ENCODE peak calls at places on chromosomes 5 and 9, in nine cellular contexts. W, G, Y, U, C, V, A, X and P are unnamed samples.

GRCh38 chr9:19682416-19682815 is 106.4 kb downstream of the SLC24A2 start:
- DNase-seq in W (no peak), G (no peak), Y (no peak), U (no peak), C (no peak), V (no peak), A (no peak), X (no peak), P (no peak)

GRCh38 chr9:113541019-113541900 is 77.7 kb downstream of the RGS3 start:
- DNase-seq in W (peak; percentile 55), G (no peak), Y (no peak), U (peak; percentile 46), C (peak; percentile 55), V (no peak), A (no peak), X (peak; percentile 88), P (peak; percentile 25)

GRCh38 chr9:96009223-96009602 is 133.7 kb downstream of the ERCC6L2 start:
- DNase-seq in W (no peak), G (no peak), Y (no peak), U (no peak), C (no peak), V (no peak), A (no peak), X (no peak), P (no peak)

GRCh38 chr9:99294850-99295461 is 72.9 kb downstream of the SEC61B start:
- DNase-seq in W (no peak), G (no peak), Y (no peak), U (no peak), C (no peak), V (no peak), A (no peak), X (no peak), P (no peak)

GRCh38 chr9:123282343-123283047 is 14.1 kb upstream of the STRBP start:
- DNase-seq in W (peak; percentile 19), G (no peak), Y (no peak), U (peak; percentile 63), C (no peak), V (no peak), A (peak; percentile 13), X (no peak), P (no peak)

GRCh38 chr9:27053369-27054057 is 48.0 kb upstream of the LRRC19 start:
- DNase-seq in W (no peak), G (no peak), Y (no peak), U (no peak), C (no peak), V (no peak), A (no peak), X (no peak), P (no peak)

GRCh38 chr5:133827001-133827400 is 141.4 kb downstream of the C5orf15 start:
- DNase-seq in W (no peak), G (no peak), Y (no peak), U (peak; percentile 40), C (peak; percentile 34), V (peak; percentile 38), A (no peak), X (no peak), P (no peak)

GRCh38 chr9:117103711-117104110 is 311.1 kb downstream of the ASTN2 start:
- DNase-seq in W (no peak), G (no peak), Y (no peak), U (no peak), C (no peak), V (no peak), A (no peak), X (no peak), P (no peak)

GRCh38 chr5:33721491-33722245 is 170.1 kb downstream of the ADAMTS12 start:
- DNase-seq in W (no peak), G (no peak), Y (no peak), U (no peak), C (no peak), V (no peak), A (no peak), X (no peak), P (no peak)

DNA sequence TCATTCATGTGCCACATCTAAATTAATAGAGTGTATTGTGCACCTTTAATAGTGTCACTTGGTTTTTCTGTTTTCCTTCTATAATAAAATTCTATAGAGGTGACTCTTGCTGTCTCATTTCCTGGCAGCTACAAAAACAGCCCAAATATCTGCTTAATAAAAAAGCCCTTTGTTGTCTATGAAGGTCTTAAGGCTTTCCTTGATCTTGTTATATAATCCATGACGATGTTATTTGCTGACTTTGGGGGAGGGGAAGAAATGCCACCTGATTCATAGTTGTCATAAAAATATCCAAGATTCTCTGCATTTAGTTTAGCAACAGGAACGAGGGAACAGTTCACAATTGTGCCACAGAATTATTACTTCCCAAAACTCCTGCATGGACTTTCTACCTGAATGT is 31.3 kb downstream of the CPEB4 start:
- DNase-seq in W (no peak), G (no peak), Y (no peak), U (no peak), C (no peak), V (no peak), A (no peak), X (no peak), P (no peak)
- H3K4me1 ChIP-seq in W (peaks cover 37% of the 10 kb centered on the region), G (no peaks in the 10 kb centered on the region), Y (peaks cover 3% of the 10 kb centered on the region), U (peaks cover 45% of the 10 kb centered on the region), C (peaks cover 56% of the 10 kb centered on the region), V (peaks cover 15% of the 10 kb centered on the region), A (peaks cover 13% of the 10 kb centered on the region), X (peaks cover 7% of the 10 kb centered on the region), P (peaks cover 23% of the 10 kb centered on the region)

GRCh38 chr9:97853056-97853843 is at the start of gene FOXE1:
- DNase-seq in W (no peak), G (no peak), Y (no peak), U (no peak), C (no peak), V (no peak), A (no peak), X (peak; percentile 57), P (no peak)

GRCh38 chr9:97853844-97854695 is 1.0 kb downstream of the FOXE1 start:
- DNase-seq in W (no peak), G (no peak), Y (peak; percentile 20), U (no peak), C (no peak), V (no peak), A (peak; percentile 66), X (peak; percentile 78), P (peak; percentile 75)

GRCh38 chr9:97851450-97851883 is 1.6 kb upstream of the FOXE1 start:
- DNase-seq in W (no peak), G (no peak), Y (no peak), U (no peak), C (no peak), V (no peak), A (no peak), X (no peak), P (no peak)

GRCh38 chr9:97852001-97852398 is 1.0 kb upstream of the FOXE1 start:
- DNase-seq in W (no peak), G (no peak), Y (no peak), U (no peak), C (no peak), V (no peak), A (no peak), X (peak; percentile 80), P (no peak)

DNA sequence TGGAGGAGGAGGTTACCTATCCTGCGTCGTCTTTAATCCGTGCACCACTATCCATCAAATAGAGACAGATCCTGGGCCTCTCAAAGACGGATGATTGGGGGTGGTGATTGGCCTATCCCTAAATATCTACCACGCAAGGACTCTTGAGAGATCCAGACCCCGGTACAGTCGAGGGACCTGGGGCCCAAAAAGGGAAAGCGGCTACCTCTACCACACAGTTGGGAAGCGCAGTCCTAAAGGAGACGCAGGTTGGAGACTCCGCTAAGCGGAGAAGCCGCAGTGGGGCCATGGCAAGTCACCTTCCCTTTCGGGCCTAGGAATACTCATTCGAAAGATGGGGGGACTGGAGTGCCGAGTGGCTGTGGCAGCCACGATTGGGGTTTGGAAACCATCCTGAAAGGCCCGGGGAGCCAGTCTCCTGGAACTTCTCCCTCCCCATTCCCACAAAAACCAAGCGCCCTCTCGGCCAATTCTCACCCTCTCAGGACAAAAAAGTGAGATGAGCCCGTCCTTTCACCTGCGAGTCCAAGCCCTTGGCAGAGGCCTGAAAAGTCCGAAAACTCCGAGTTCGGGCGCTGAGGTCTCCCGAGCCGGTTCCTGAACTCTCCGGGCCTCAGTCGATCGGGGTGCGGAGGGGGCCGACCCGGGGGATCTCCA is 499 bp upstream of the FOXE1 start:
- DNase-seq in W (no peak), G (no peak), Y (no peak), U (no peak), C (no peak), V (no peak), A (no peak), X (peak; percentile 58), P (no peak)
- H3K27me3 ChIP-seq in W (peaks cover 100% of the 10 kb centered on the region), G (peaks cover 75% of the 10 kb centered on the region), Y (peaks cover 86% of the 10 kb centered on the region), U (peaks cover 77% of the 10 kb centered on the region), C (peaks cover 32% of the 10 kb centered on the region), V (no peaks in the 10 kb centered on the region), A (peaks cover 68% of the 10 kb centered on the region), X (peaks cover 94% of the 10 kb centered on the region), P (peaks cover 24% of the 10 kb centered on the region)

GRCh38 chr9:8349369-8349768 is 549.8 kb upstream of the DMAC1 start:
- DNase-seq in W (no peak), G (no peak), Y (no peak), U (no peak), C (no peak), V (no peak), A (no peak), X (no peak), P (no peak)
- H3K9me3 ChIP-seq in W (no peaks in the 10 kb centered on the region), G (no peaks in the 10 kb centered on the region), Y (no peaks in the 10 kb centered on the region), U (no peaks in the 10 kb centered on the region), C (no peaks in the 10 kb centered on the region), V (no peaks in the 10 kb centered on the region), A (no peaks in the 10 kb centered on the region), X (no peaks in the 10 kb centered on the region), P (no peaks in the 10 kb centered on the region)

DNA sequence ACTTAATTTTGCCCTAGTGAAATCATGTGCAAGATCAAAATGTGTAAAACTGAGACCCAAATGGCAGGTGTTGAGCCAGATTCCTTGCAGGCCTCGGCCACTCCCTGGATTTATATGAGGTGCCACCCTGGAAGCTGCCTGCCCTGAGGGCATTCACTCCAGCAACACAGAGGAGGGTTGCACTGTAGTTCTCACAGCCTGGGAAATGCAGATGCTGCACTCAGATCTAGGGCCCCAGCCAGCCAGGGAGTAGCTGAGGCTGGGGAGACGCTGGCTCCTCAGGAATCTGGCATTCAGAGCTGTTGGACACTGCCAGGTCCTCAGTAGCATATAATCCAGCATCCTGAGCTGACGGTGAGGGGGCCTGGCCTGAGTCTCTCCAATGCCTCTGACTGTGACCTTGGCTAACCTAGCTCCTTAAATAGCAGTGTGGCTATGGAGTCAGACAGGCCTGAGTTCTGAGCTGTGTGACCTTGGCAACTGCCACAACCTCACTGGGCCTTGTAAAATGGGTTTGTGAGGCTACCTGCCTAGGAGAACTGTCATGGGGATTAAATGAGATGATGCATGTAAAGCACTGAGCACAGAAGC is 8.7 kb downstream of the KCNMB1 start:
- DNase-seq in W (no peak), G (no peak), Y (no peak), U (no peak), C (no peak), V (no peak), A (no peak), X (no peak), P (peak; percentile 27)
- H3K4me1 ChIP-seq in W (no peaks in the 10 kb centered on the region), G (no peaks in the 10 kb centered on the region), Y (no peaks in the 10 kb centered on the region), U (no peaks in the 10 kb centered on the region), C (no peaks in the 10 kb centered on the region), V (no peaks in the 10 kb centered on the region), A (no peaks in the 10 kb centered on the region), X (no peaks in the 10 kb centered on the region), P (no peaks in the 10 kb centered on the region)

DNA sequence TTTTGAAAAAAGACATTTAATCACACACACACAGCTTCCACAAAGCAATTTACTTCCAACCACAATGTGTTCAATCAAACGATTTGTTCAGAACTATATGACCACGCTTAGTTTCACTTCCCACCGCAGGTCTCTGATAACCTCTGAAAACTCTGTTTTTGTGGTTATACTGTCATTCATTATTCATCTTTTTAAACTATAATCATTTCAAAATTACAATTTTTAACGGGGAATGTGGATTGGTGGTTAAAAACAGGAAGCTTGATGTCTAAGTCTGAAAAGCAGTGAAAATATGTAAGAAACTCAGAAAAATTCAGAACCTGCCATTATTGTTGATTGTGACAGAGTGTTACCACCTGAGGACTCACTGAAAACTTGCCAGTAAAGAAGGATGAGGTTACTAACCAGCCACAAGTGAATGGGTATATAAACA is 12.7 kb upstream of the TMEM174 start:
- DNase-seq in W (no peak), G (no peak), Y (no peak), U (no peak), C (no peak), V (no peak), A (no peak), X (no peak), P (no peak)
- H3K27me3 ChIP-seq in W (peaks cover 6% of the 10 kb centered on the region), G (no peaks in the 10 kb centered on the region), Y (peaks cover 11% of the 10 kb centered on the region), U (no peaks in the 10 kb centered on the region), C (no peaks in the 10 kb centered on the region), V (no peaks in the 10 kb centered on the region), A (peaks cover 39% of the 10 kb centered on the region), X (no peaks in the 10 kb centered on the region), P (no peaks in the 10 kb centered on the region)